ENCODE peak calls at places on chromosomes 5 and 9, in ten cellular contexts. A, Q, G, O, T, E, I, N, D and S are unnamed samples.

GRCh38 chr5:83827111-83827541 is 106.5 kb upstream of the HAPLN1 start:
- DNase-seq in I (no peak), Q (no peak), G (no peak), A (no peak), O (no peak), E (peak; percentile 37), N (no peak), T (no peak), D (no peak), S (no peak)

GRCh38 chr9:71858102-71858798 is 52.7 kb downstream of the ABHD17B start:
- DNase-seq in D (no peak), N (no peak), I (no peak), O (no peak), Q (no peak), E (no peak), A (no peak), G (no peak), T (no peak), S (no peak)

GRCh38 chr5:174723315-174723978 is 935 bp upstream of the MSX2 start:
- DNase-seq in O (no peak), N (no peak), D (no peak), I (no peak), E (no peak), G (no peak), T (no peak), Q (no peak), A (no peak), S (no peak)

GRCh38 chr9:131630206-131630831 is 85.0 kb downstream of the PRRT1B start:
- DNase-seq in T (peak; percentile 58), G (no peak), I (no peak), N (no peak), A (peak; percentile 61), Q (no peak), O (no peak), D (no peak), E (no peak), S (peak; percentile 76)

GRCh38 chr5:77367733-77368132 is 124.4 kb downstream of the WDR41 start:
- DNase-seq in O (no peak), G (peak; percentile 26), Q (no peak), D (peak; percentile 13), E (peak; percentile 49), T (no peak), A (no peak), N (no peak), I (no peak), S (no peak)

GRCh38 chr9:80644044-80644443 is 1045.3 kb downstream of the TLE1 start:
- DNase-seq in G (no peak), O (no peak), N (no peak), I (no peak), Q (no peak), D (no peak), T (no peak), A (no peak), E (no peak), S (no peak)

GRCh38 chr9:116580853-116581252 is 106.3 kb upstream of the TRIM32 start:
- DNase-seq in G (no peak), A (no peak), D (no peak), Q (no peak), I (no peak), T (no peak), E (no peak), N (no peak), O (no peak), S (no peak)

GRCh38 chr5:43631182-43631910 is 28.4 kb downstream of the NNT start:
- DNase-seq in G (peak; percentile 50), T (peak; percentile 6), N (no peak), E (peak; percentile 82), I (peak; percentile 32), Q (peak; percentile 34), A (peak; percentile 45), O (peak; percentile 78), D (peak; percentile 69), S (peak; percentile 23)

GRCh38 chr5:111461261-111461671 is 51.1 kb downstream of the STARD4 start:
- DNase-seq in I (no peak), D (no peak), O (peak; percentile 15), G (no peak), A (no peak), Q (no peak), N (no peak), E (peak; percentile 6), T (no peak), S (no peak)

GRCh38 chr5:163460562-163461176 is at the start of gene HMMR:
- DNase-seq in O (peak; percentile 54), N (no peak), A (no peak), D (no peak), G (no peak), T (no peak), Q (peak; percentile 41), E (no peak), I (no peak), S (no peak)

GRCh38 chr5:163456840-163457239 is 3.1 kb downstream of the NUDCD2 start:
- DNase-seq in E (no peak), I (no peak), T (no peak), Q (no peak), A (no peak), D (no peak), O (no peak), G (no peak), N (no peak), S (no peak)

GRCh38 chr5:163459888-163460561 is at the start of gene NUDCD2:
- DNase-seq in D (peak; percentile 97), Q (peak; percentile 98), I (peak; percentile 95), G (peak; percentile 94), T (peak; percentile 93), O (peak; percentile 98), A (peak; percentile 86), N (peak; percentile 88), E (peak; percentile 98), S (peak; percentile 90)

GRCh38 chr5:163458778-163459405 is 1.0 kb downstream of the NUDCD2 start:
- DNase-seq in A (no peak), N (no peak), O (peak; percentile 19), Q (no peak), D (no peak), T (no peak), G (no peak), I (no peak), E (no peak), S (no peak)

GRCh38 chr5:163459465-163459887 is 426 bp downstream of the NUDCD2 start:
- DNase-seq in Q (no peak), N (no peak), E (no peak), T (no peak), D (no peak), A (no peak), I (no peak), G (no peak), O (no peak), S (no peak)
- TF ChIP-seq CTCF in Q (no peak), N (no peak), E (no peak), T (no peak), D (no peak), A (peak; percentile 9), I (no peak), G (peak; percentile 25), O (no peak), S (peak; percentile 33)

GRCh38 chr9:6052520-6052919 is 37.1 kb upstream of the RANBP6 start:
- DNase-seq in T (no peak), D (no peak), G (no peak), Q (no peak), O (peak; percentile 13), I (no peak), A (no peak), E (no peak), N (no peak), S (no peak)

GRCh38 chr9:6051511-6051950 is 36.1 kb upstream of the RANBP6 start:
- DNase-seq in G (no peak), T (peak; percentile 56), O (peak; percentile 73), D (no peak), I (no peak), N (no peak), Q (no peak), A (peak; percentile 45), E (no peak), S (peak; percentile 38)

GRCh38 chr9:6049798-6050197 is 34.4 kb upstream of the RANBP6 start:
- DNase-seq in A (peak; percentile 39), E (no peak), N (no peak), D (peak; percentile 35), I (no peak), G (peak; percentile 42), Q (no peak), T (peak; percentile 48), O (peak; percentile 53), S (peak; percentile 21)

GRCh38 chr9:6054280-6055099 is 39.1 kb upstream of the RANBP6 start:
- DNase-seq in A (peak; percentile 45), N (peak; percentile 27), E (peak; percentile 70), O (peak; percentile 78), D (peak; percentile 78), T (peak; percentile 26), I (peak; percentile 64), Q (peak; percentile 66), G (peak; percentile 60), S (peak; percentile 35)

GRCh38 chr9:6055213-6055612 is 39.8 kb upstream of the RANBP6 start:
- DNase-seq in Q (no peak), T (peak; percentile 67), G (peak; percentile 66), I (peak; percentile 32), O (peak; percentile 77), D (peak; percentile 89), E (peak; percentile 85), N (no peak), A (peak; percentile 39), S (peak; percentile 24)
- TF ChIP-seq CTCF in Q (peak; percentile 43), T (peak; percentile 46), G (peak; percentile 56), I (peak; percentile 71), O (peak; percentile 81), D (peak; percentile 70), E (peak; percentile 38), N (peak; percentile 27), A (peak; percentile 29), S (peak; percentile 38)

DNA sequence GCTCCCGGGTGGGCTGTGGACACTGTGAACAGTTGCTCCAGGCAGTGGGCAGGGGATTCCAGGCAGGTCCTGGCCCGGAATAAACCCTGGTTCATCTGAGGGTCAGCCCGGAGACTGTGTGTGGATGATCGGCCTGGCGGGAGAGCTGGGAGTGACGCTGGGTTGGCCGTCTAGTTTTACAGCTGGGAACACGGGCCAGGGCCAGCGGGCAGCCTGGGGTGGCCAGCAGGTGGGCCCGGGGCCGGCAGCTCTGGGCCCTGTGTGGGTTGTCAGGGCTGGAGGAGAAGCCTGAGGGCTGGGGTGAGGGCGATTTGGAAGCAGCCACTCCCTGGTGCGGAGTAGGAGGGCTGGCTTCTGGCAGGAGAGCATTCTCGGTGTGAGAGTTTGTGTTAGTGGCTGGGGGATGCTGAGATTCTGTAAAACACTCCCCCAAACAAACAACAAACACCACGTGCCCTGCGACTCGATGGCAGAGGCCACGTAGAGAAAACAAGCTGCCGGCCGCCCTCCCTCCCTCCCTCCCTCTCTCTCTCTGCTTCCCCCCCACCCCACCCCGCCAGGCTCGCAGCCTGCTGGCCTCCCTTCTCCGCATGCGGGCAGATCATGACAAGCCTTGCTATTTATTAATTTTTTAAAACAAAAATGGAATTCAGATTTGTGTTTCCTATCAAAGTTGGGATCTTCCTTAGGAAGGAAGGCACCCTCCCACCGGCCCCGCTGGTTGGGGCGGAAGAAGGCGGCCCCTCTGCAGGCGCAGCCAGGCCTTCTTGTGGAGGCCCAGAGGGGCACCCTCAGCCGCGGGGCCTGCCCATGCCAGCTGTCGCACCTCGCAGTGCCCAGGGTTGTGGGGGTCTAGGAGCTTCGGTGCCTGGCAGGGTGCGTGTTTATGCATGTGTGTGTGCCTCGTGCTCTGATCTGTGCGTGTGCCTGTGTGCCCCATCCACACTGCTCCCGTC is 49.5 kb downstream of the RXRA start:
- DNase-seq in Q (peak; percentile 86), G (no peak), T (no peak), N (no peak), A (no peak), O (no peak), I (no peak), D (no peak), E (peak; percentile 77), S (no peak)
- TF ChIP-seq CTCF in Q (no peak), G (no peak), T (no peak), N (no peak), A (no peak), O (no peak), I (no peak), D (no peak), E (no peak), S (no peak)

GRCh38 chr5:141960018-141960417 is 2.0 kb upstream of the PCDH12 start:
- DNase-seq in A (peak; percentile 3), O (peak; percentile 64), E (no peak), Q (no peak), I (no peak), T (no peak), N (no peak), G (peak; percentile 38), D (no peak), S (no peak)
- TF ChIP-seq CTCF in A (peak; percentile 25), O (peak; percentile 68), E (peak; percentile 42), Q (no peak), I (no peak), T (peak; percentile 53), N (no peak), G (no peak), D (peak; percentile 57), S (peak; percentile 18)